ENCODE peak calls at places on chromosome 13, in eight cellular contexts. T is stomach; X is M059J; Z is stimulated activated CD8-positive, alpha-beta memory T cell treated with anti-CD3 and anti-CD28 coated beads, Interleukin-2, amount 100 ng/mL, for 1 hour; S is CD4-positive, CD25-positive, alpha-beta regulatory T cell; Y is fibroblast of lung; R is activated CD4-positive, CD25-positive, alpha-beta regulatory T cell treated with anti-CD3 and anti-CD28 coated beads, Interleukin-2, amount 50 U/mL, for 72 hours; K is GM03348. P is an unnamed sample.

GRCh38 chr13:52070929-52071523 is 46.5 kb downstream of the UTP14C start:
- DNase-seq in T (no peak), X (peak), Z (no peak), S (no peak), Y (peak), R (no peak), K (peak), P (no peak)

GRCh38 chr13:41608779-41609178 is 151.4 kb downstream of the RGCC start:
- DNase-seq in T (no peak), X (no peak), Z (no peak), S (no peak), Y (peak), R (no peak), K (no peak), P (no peak)

GRCh38 chr13:48333976-48334375 is 30.4 kb downstream of the RB1 start:
- DNase-seq in T (no peak), X (peak), Z (no peak), S (no peak), Y (peak), R (no peak), K (peak), P (no peak)

GRCh38 chr13:49731766-49732165 is 40.5 kb upstream of the EBPL start:
- DNase-seq in T (no peak), X (peak), Z (no peak), S (no peak), Y (peak), R (no peak), K (peak), P (no peak)

GRCh38 chr13:30443957-30444404 is 21.7 kb downstream of the UBE2L5 start:
- DNase-seq in T (no peak), X (no peak), Z (no peak), S (no peak), Y (no peak), R (no peak), K (no peak), P (no peak)

GRCh38 chr13:100333141-100333540 is 244.2 kb downstream of the PCCA start:
- DNase-seq in T (no peak), X (no peak), Z (no peak), S (no peak), Y (no peak), R (no peak), K (no peak), P (no peak)

GRCh38 chr13:99658266-99658991 is 157.2 kb downstream of the TM9SF2 start:
- DNase-seq in T (peak), X (peak), Z (no peak), S (peak), Y (peak), R (peak), K (peak), P (peak)

GRCh38 chr13:96091164-96091931 is 1.4 kb downstream of the HS6ST3 start:
- DNase-seq in T (peak), X (peak), Z (no peak), S (no peak), Y (peak), R (no peak), K (peak), P (no peak)

GRCh38 chr13:85266771-85267170 is 532.4 kb downstream of the SLITRK6 start:
- DNase-seq in T (no peak), X (no peak), Z (no peak), S (no peak), Y (no peak), R (no peak), K (no peak), P (no peak)

GRCh38 chr13:23450340-23451046 is 17.0 kb upstream of the SACS start:
- DNase-seq in T (no peak), X (no peak), Z (no peak), S (no peak), Y (no peak), R (no peak), K (no peak), P (no peak)

GRCh38 chr13:30376426-30377311 is 45.6 kb upstream of the UBE2L5 start:
- DNase-seq in T (peak), X (no peak), Z (peak), S (peak), Y (no peak), R (peak), K (no peak), P (peak)

GRCh38 chr13:105336706-105337582 is 1198.5 kb downstream of the EFNB2 start:
- DNase-seq in T (no peak), X (no peak), Z (no peak), S (no peak), Y (peak), R (no peak), K (no peak), P (no peak)

GRCh38 chr13:66933994-66934393 is 296.1 kb downstream of the PCDH9 start:
- DNase-seq in T (no peak), X (peak), Z (no peak), S (no peak), Y (peak), R (no peak), K (peak), P (no peak)

GRCh38 chr13:99439850-99440604 is 61.2 kb upstream of the TM9SF2 start:
- DNase-seq in T (no peak), X (no peak), Z (no peak), S (no peak), Y (no peak), R (no peak), K (no peak), P (no peak)

GRCh38 chr13:56986121-56986520 is 154.6 kb upstream of the PRR20A start:
- DNase-seq in T (no peak), X (no peak), Z (no peak), S (no peak), Y (no peak), R (no peak), K (no peak), P (no peak)

GRCh38 chr13:40589285-40590109 is 76.9 kb downstream of the FOXO1 start:
- DNase-seq in T (no peak), X (peak), Z (no peak), S (no peak), Y (peak), R (no peak), K (peak), P (no peak)

GRCh38 chr13:111474136-111475002 is 153.9 kb downstream of the TEX29 start:
- DNase-seq in T (no peak), X (peak), Z (no peak), S (no peak), Y (peak), R (no peak), K (peak), P (no peak)

GRCh38 chr13:67224148-67224846 is 5.8 kb downstream of the PCDH9 start:
- DNase-seq in T (peak), X (peak), Z (no peak), S (peak), Y (peak), R (no peak), K (peak), P (no peak)

GRCh38 chr13:20672772-20673171 is 30.7 kb upstream of the IL17D start:
- DNase-seq in T (no peak), X (no peak), Z (no peak), S (no peak), Y (peak), R (no peak), K (peak), P (no peak)

GRCh38 chr13:33797622-33798021 is 20.3 kb upstream of the RFC3 start:
- DNase-seq in T (no peak), X (peak), Z (no peak), S (no peak), Y (peak), R (no peak), K (peak), P (no peak)

GRCh38 chr13:90890435-90890834 is 457.1 kb upstream of the MIR17HG start:
- DNase-seq in T (no peak), X (no peak), Z (no peak), S (no peak), Y (no peak), R (no peak), K (no peak), P (no peak)